ENCODE peak calls at places on chromosomes 6 and 20, in nine cellular contexts. Z is stimulated activated CD4-positive, alpha-beta T cell treated with anti-CD3 and anti-CD28 coated beads, Interleukin-1b, Interleukin-23, amount 100 ng/mL, for 4 hours; Q is stimulated activated naive CD8-positive, alpha-beta T cell treated with anti-CD3 and anti-CD28 coated beads, Interleukin-15, Interleukin-2, amounts not matched to agents 100 U/mL and 50 U/mL, for 24 hours; C is CD8-positive, alpha-beta memory T cell; K is GM20000; P is H9; G is NCI-H1436; Y is posterior vena cava; H is NCI-H82. N is an unnamed sample.

GRCh38 chr6:75230484-75231325 is 12.9 kb downstream of the COX7A2 start:
- DNase-seq in Q (no peak), K (peak; percentile 12), G (no peak), Y (no peak), H (peak; percentile 66), P (no peak), C (no peak), Z (no peak), N (no peak)

GRCh38 chr6:80642452-80642851 is 536.0 kb downstream of the BCKDHB start:
- DNase-seq in Q (no peak), K (no peak), G (no peak), Z (no peak), Y (no peak), C (no peak), P (no peak), H (no peak), N (no peak)

GRCh38 chr20:23144856-23145255 is 58.7 kb upstream of the CD93 start:
- DNase-seq in G (no peak), K (no peak), Z (no peak), H (no peak), Y (no peak), C (no peak), Q (no peak), P (no peak), N (peak; percentile 22)

GRCh38 chr6:144710207-144710606 is 425.1 kb downstream of the UTRN start:
- DNase-seq in C (no peak), Z (no peak), H (no peak), G (no peak), Y (no peak), K (no peak), P (no peak), Q (no peak), N (no peak)

GRCh38 chr6:80454197-80454596 is 347.7 kb downstream of the BCKDHB start:
- DNase-seq in C (no peak), Z (no peak), P (no peak), K (peak; percentile 2), G (no peak), H (no peak), Q (no peak), Y (no peak), N (no peak)

GRCh38 chr6:28695671-28696537 is 170.2 kb downstream of the GPX5 start:
- DNase-seq in G (no peak), P (no peak), Y (no peak), Q (no peak), K (no peak), C (no peak), Z (no peak), H (no peak), N (no peak)

GRCh38 chr20:36202891-36203338 is 33.4 kb upstream of the AAR2 start:
- DNase-seq in Z (peak; percentile 78), Y (peak; percentile 87), G (peak; percentile 41), H (peak; percentile 82), C (peak; percentile 80), K (peak; percentile 84), P (peak; percentile 86), Q (peak; percentile 84), N (peak; percentile 80)

GRCh38 chr20:1302578-1303541 is 26.1 kb downstream of the SDCBP2 start:
- DNase-seq in H (peak; percentile 61), Q (no peak), G (no peak), C (no peak), Z (no peak), Y (peak; percentile 58), P (no peak), K (no peak), N (peak; percentile 22)

GRCh38 chr6:143999406-143999805 is 8.7 kb downstream of the PLAGL1 start:
- DNase-seq in Q (no peak), K (no peak), P (no peak), Y (no peak), C (no peak), Z (no peak), H (no peak), G (no peak), N (no peak)

GRCh38 chr20:53370345-53370961 is 223.2 kb downstream of the ZNF217 start:
- DNase-seq in K (no peak), Q (no peak), P (no peak), Y (no peak), G (no peak), H (no peak), C (no peak), Z (no peak), N (no peak)

GRCh38 chr20:57230247-57230646 is 36.2 kb downstream of the BMP7 start:
- DNase-seq in K (no peak), Y (no peak), P (no peak), Q (no peak), Z (no peak), G (no peak), C (no peak), H (no peak), N (no peak)

GRCh38 chr6:28413681-28414080 is 14.1 kb upstream of the ZSCAN12 start:
- DNase-seq in P (no peak), G (no peak), Z (no peak), H (no peak), Q (no peak), Y (no peak), C (no peak), K (no peak), N (no peak)

GRCh38 chr20:40218296-40218955 is 470.6 kb downstream of the MAFB start:
- DNase-seq in P (no peak), G (no peak), K (no peak), C (no peak), Z (no peak), H (peak; percentile 51), Y (no peak), Q (no peak), N (no peak)

GRCh38 chr20:44180814-44181213 is 6.2 kb downstream of the JPH2 start:
- DNase-seq in P (no peak), C (no peak), H (peak; percentile 71), Y (no peak), G (no peak), K (no peak), Q (no peak), Z (no peak), N (peak; percentile 94)

GRCh38 chr6:142045380-142046270 is 87.1 kb upstream of the GJE1 start:
- DNase-seq in Q (no peak), C (no peak), H (no peak), P (no peak), Y (no peak), G (no peak), K (no peak), Z (no peak), N (no peak)

GRCh38 chr6:160950507-160950906 is 41.1 kb upstream of the MAP3K4 start:
- DNase-seq in G (no peak), H (no peak), C (no peak), Z (no peak), P (no peak), Q (no peak), Y (no peak), K (no peak), N (no peak)

GRCh38 chr6:11706186-11706585 is 72.4 kb downstream of the ADTRP start:
- DNase-seq in G (no peak), Z (no peak), P (no peak), Y (no peak), Q (no peak), K (no peak), C (no peak), H (no peak), N (no peak)

GRCh38 chr6:146305098-146305497 is 238.5 kb upstream of the RAB32 start:
- DNase-seq in G (no peak), Q (no peak), H (no peak), Y (no peak), C (no peak), P (no peak), Z (no peak), K (no peak), N (no peak)

GRCh38 chr6:131199568-131200272 is 64.5 kb downstream of the AKAP7 start:
- DNase-seq in K (peak; percentile 81), P (peak; percentile 85), G (no peak), Y (no peak), Q (peak; percentile 62), C (peak; percentile 86), H (peak; percentile 84), Z (peak; percentile 61), N (no peak)

GRCh38 chr6:46015119-46015968 is at the start of gene CLIC5:
- DNase-seq in G (no peak), Q (peak; percentile 40), P (peak; percentile 37), K (peak; percentile 70), C (peak; percentile 54), Y (no peak), Z (no peak), H (peak; percentile 8), N (no peak)

GRCh38 chr6:170221052-170221752 is 69.7 kb downstream of the DLL1 start:
- DNase-seq in P (no peak), Y (no peak), H (no peak), K (no peak), Z (no peak), C (peak; percentile 31), G (no peak), Q (no peak), N (peak; percentile 41)

GRCh38 chr6:4844108-4844507 is 67.9 kb downstream of the CDYL start:
- DNase-seq in H (peak; percentile 18), Y (no peak), K (no peak), Q (peak; percentile 34), P (peak; percentile 61), C (no peak), Z (no peak), G (no peak), N (no peak)

GRCh38 chr6:164098857-164099534 is 684.5 kb downstream of the QKI start:
- DNase-seq in Y (no peak), G (no peak), C (no peak), Z (no peak), H (no peak), Q (no peak), P (no peak), K (no peak), N (no peak)

N was measured in sigmoid colon.